ENCODE peak calls at places on chromosomes 1 and 21, in four cellular contexts. K, C, P and Z are unnamed samples.
A peak's percentile ranks its signal among the peaks of the same experiment; 100 is the strongest.

GRCh38 chr1:151613275-151613867 is 1.5 kb downstream of the SNX27 start:
- DNase-seq in K (no peak), C (peak; percentile 10), P (no peak), Z (no peak)

GRCh38 chr1:17189632-17190525 is 15.0 kb upstream of the PADI1 start:
- DNase-seq in K (no peak), C (no peak), P (peak; percentile 63), Z (no peak)

GRCh38 chr21:33373451-33373850 is 29.8 kb upstream of the IFNGR2 start:
- DNase-seq in K (no peak), C (no peak), P (no peak), Z (no peak)

GRCh38 chr1:66626261-66626660 is 92.3 kb downstream of the SGIP1 start:
- DNase-seq in K (no peak), C (no peak), P (no peak), Z (no peak)

GRCh38 chr1:200733907-200734306 is 4.8 kb upstream of the CAMSAP2 start:
- DNase-seq in K (no peak), C (no peak), P (no peak), Z (no peak)

GRCh38 chr1:98322966-98323365 is 338.6 kb upstream of the SNX7 start:
- DNase-seq in K (no peak), C (no peak), P (no peak), Z (no peak)

GRCh38 chr1:246318622-246319021 is 188.5 kb downstream of the SMYD3 start:
- DNase-seq in K (no peak), C (no peak), P (no peak), Z (no peak)

GRCh38 chr1:157090771-157091170 is 8.8 kb downstream of the ETV3L start:
- DNase-seq in K (no peak), C (no peak), P (no peak), Z (no peak)

GRCh38 chr21:21001591-21002100 is 3.4 kb downstream of the NCAM2 start:
- DNase-seq in K (no peak), C (no peak), P (no peak), Z (no peak)

GRCh38 chr1:213934642-213935041 is 53.1 kb upstream of the PROX1 start:
- DNase-seq in K (no peak), C (peak; percentile 83), P (peak; percentile 54), Z (no peak)

GRCh38 chr1:165641276-165641987 is 10.4 kb downstream of the MGST3 start:
- DNase-seq in K (no peak), C (no peak), P (no peak), Z (no peak)

GRCh38 chr1:38831753-38832734 is 27.5 kb downstream of the RRAGC start:
- DNase-seq in K (no peak), C (no peak), P (no peak), Z (no peak)

GRCh38 chr1:226637147-226637935 is 88.8 kb downstream of the STUM start:
- DNase-seq in K (no peak), C (peak; percentile 42), P (no peak), Z (no peak)

GRCh38 chr1:200053639-200054038 is 26.1 kb downstream of the NR5A2 start:
- DNase-seq in K (no peak), C (no peak), P (no peak), Z (no peak)

GRCh38 chr1:92872719-92873118 is 40.9 kb downstream of the RPL5 start:
- DNase-seq in K (no peak), C (no peak), P (no peak), Z (no peak)

GRCh38 chr1:40794048-40794447 is 10.5 kb downstream of the KCNQ4 start:
- DNase-seq in K (no peak), C (no peak), P (no peak), Z (no peak)

GRCh38 chr1:94081566-94082344 is 39.2 kb downstream of the ABCA4 start:
- DNase-seq in K (no peak), C (peak; percentile 91), P (no peak), Z (no peak)

GRCh38 chr1:100362821-100363466 is 10.6 kb downstream of the CDC14A start:
- DNase-seq in K (no peak), C (no peak), P (no peak), Z (no peak)